ENCODE peak calls at places on chromosomes 16 and 17, in six cellular contexts. One of them, this sample, is unnamed. For H3K27me3, the result is how much of the 10 kb centered on the place peaks cover.

GRCh38 chr17:17944743-17945142 is 27.5 kb downstream of the TOM1L2 start:
- DNase-seq in neuronal stem cell: no peak
- DNase-seq in IMR-90: no peak
- DNase-seq in GM12878: no peak
- DNase-seq in hepatocyte: no peak
- DNase-seq in PC-9: no peak
- DNase-seq in this sample: no peak

GRCh38 chr16:69595127-69596036 is 29.6 kb downstream of the NFAT5 start:
- DNase-seq in neuronal stem cell: no peak
- DNase-seq in IMR-90: peak
- DNase-seq in GM12878: no peak
- DNase-seq in hepatocyte: peak
- DNase-seq in PC-9: peak
- DNase-seq in this sample: peak

GRCh38 chr16:51538707-51539604 is 387.9 kb upstream of the SALL1 start:
- DNase-seq in neuronal stem cell: no peak
- DNase-seq in IMR-90: peak
- DNase-seq in GM12878: no peak
- DNase-seq in hepatocyte: peak
- DNase-seq in PC-9: no peak
- DNase-seq in this sample: peak

GRCh38 chr17:19384723-19385391 is 2.1 kb downstream of the MFAP4 start:
- DNase-seq in neuronal stem cell: no peak
- DNase-seq in IMR-90: peak
- DNase-seq in GM12878: no peak
- DNase-seq in hepatocyte: peak
- DNase-seq in PC-9: no peak
- DNase-seq in this sample: peak

GRCh38 chr16:29315916-29316517 is 90.5 kb downstream of the NPIPB11 start:
- DNase-seq in neuronal stem cell: peak
- DNase-seq in IMR-90: no peak
- DNase-seq in GM12878: no peak
- DNase-seq in hepatocyte: no peak
- DNase-seq in PC-9: no peak
- DNase-seq in this sample: no peak

GRCh38 chr17:6305613-6306360 is 129.1 kb downstream of the AIPL1 start:
- DNase-seq in neuronal stem cell: no peak
- DNase-seq in IMR-90: no peak
- DNase-seq in GM12878: no peak
- DNase-seq in hepatocyte: no peak
- DNase-seq in PC-9: no peak
- DNase-seq in this sample: no peak

GRCh38 chr17:37713028-37713431 is 31.8 kb downstream of the HNF1B start:
- DNase-seq in neuronal stem cell: no peak
- DNase-seq in IMR-90: no peak
- DNase-seq in GM12878: no peak
- DNase-seq in hepatocyte: peak
- DNase-seq in PC-9: no peak
- DNase-seq in this sample: no peak

GRCh38 chr17:62668091-62668804 is 40.8 kb downstream of the MRC2 start:
- DNase-seq in neuronal stem cell: no peak
- DNase-seq in IMR-90: no peak
- DNase-seq in GM12878: no peak
- DNase-seq in hepatocyte: no peak
- DNase-seq in PC-9: no peak
- DNase-seq in this sample: peak

GRCh38 chr16:56356276-56357241 is 68.8 kb downstream of the AMFR start:
- DNase-seq in neuronal stem cell: peak
- DNase-seq in IMR-90: peak
- DNase-seq in GM12878: peak
- DNase-seq in hepatocyte: peak
- DNase-seq in PC-9: peak
- DNase-seq in this sample: peak

GRCh38 chr17:45780921-45781320 is 3.2 kb upstream of the CRHR1 start:
- DNase-seq in neuronal stem cell: no peak
- DNase-seq in IMR-90: no peak
- DNase-seq in GM12878: no peak
- DNase-seq in hepatocyte: no peak
- DNase-seq in PC-9: no peak
- DNase-seq in this sample: no peak

GRCh38 chr17:47846741-47847340 is 4.1 kb downstream of the SP6 start:
- DNase-seq in neuronal stem cell: no peak
- DNase-seq in IMR-90: no peak
- DNase-seq in GM12878: no peak
- DNase-seq in hepatocyte: no peak
- DNase-seq in PC-9: no peak
- DNase-seq in this sample: no peak

GRCh38 chr17:80725532-80725931 is 180.9 kb downstream of the RPTOR start:
- DNase-seq in neuronal stem cell: no peak
- DNase-seq in IMR-90: no peak
- DNase-seq in GM12878: no peak
- DNase-seq in hepatocyte: no peak
- DNase-seq in PC-9: no peak
- DNase-seq in this sample: peak

GRCh38 chr17:75774988-75775668 is 9.5 kb upstream of the UNK start:
- DNase-seq in neuronal stem cell: no peak
- DNase-seq in IMR-90: peak
- DNase-seq in GM12878: no peak
- DNase-seq in hepatocyte: peak
- DNase-seq in PC-9: peak
- DNase-seq in this sample: no peak

GRCh38 chr17:44934745-44935105 is 12.8 kb downstream of the KIF18B start:
- DNase-seq in neuronal stem cell: no peak
- DNase-seq in IMR-90: no peak
- DNase-seq in GM12878: no peak
- DNase-seq in hepatocyte: no peak
- DNase-seq in PC-9: no peak
- DNase-seq in this sample: no peak

GRCh38 chr16:89618114-89618999 is 4.9 kb downstream of the DPEP1 start:
- DNase-seq in neuronal stem cell: no peak
- DNase-seq in IMR-90: no peak
- DNase-seq in GM12878: no peak
- DNase-seq in hepatocyte: no peak
- DNase-seq in PC-9: no peak
- DNase-seq in this sample: no peak

GRCh38 chr17:40218006-40218739 is 931 bp upstream of the WIPF2 start:
- DNase-seq in neuronal stem cell: no peak
- DNase-seq in IMR-90: no peak
- DNase-seq in GM12878: no peak
- DNase-seq in hepatocyte: no peak
- DNase-seq in PC-9: no peak
- DNase-seq in this sample: no peak

GRCh38 chr17:30095507-30096244 is 20.9 kb upstream of the NSRP1 start:
- DNase-seq in neuronal stem cell: peak
- DNase-seq in IMR-90: peak
- DNase-seq in GM12878: peak
- DNase-seq in hepatocyte: peak
- DNase-seq in PC-9: peak
- DNase-seq in this sample: peak

GRCh38 chr16:10828851-10829331 is 10.3 kb upstream of the TVP23A start:
- DNase-seq in neuronal stem cell: no peak
- DNase-seq in IMR-90: peak
- DNase-seq in GM12878: no peak
- DNase-seq in hepatocyte: peak
- DNase-seq in PC-9: no peak
- DNase-seq in this sample: peak

GRCh38 chr17:83080641-83081560 is 1.5 kb downstream of the METRNL start:
- DNase-seq in neuronal stem cell: no peak
- DNase-seq in IMR-90: peak
- DNase-seq in GM12878: no peak
- DNase-seq in hepatocyte: peak
- DNase-seq in PC-9: no peak
- DNase-seq in this sample: peak

GRCh38 chr17:77476006-77476405 is 335.2 kb downstream of the SEC14L1 start:
- DNase-seq in neuronal stem cell: no peak
- DNase-seq in IMR-90: no peak
- DNase-seq in GM12878: no peak
- DNase-seq in hepatocyte: no peak
- DNase-seq in PC-9: no peak
- DNase-seq in this sample: peak

GRCh38 chr16:57127836-57128235 is 35.5 kb downstream of the CPNE2 start:
- DNase-seq in neuronal stem cell: no peak
- DNase-seq in IMR-90: no peak
- DNase-seq in GM12878: no peak
- DNase-seq in hepatocyte: no peak
- DNase-seq in PC-9: no peak
- DNase-seq in this sample: no peak

GRCh38 chr17:74190154-74190553 is 13.3 kb upstream of the RPL38 start:
- DNase-seq in neuronal stem cell: no peak
- DNase-seq in IMR-90: peak
- DNase-seq in GM12878: no peak
- DNase-seq in hepatocyte: peak
- DNase-seq in PC-9: no peak
- DNase-seq in this sample: peak

GRCh38 chr16:86768999-86769398 is 190.7 kb downstream of the FOXL1 start:
- DNase-seq in neuronal stem cell: no peak
- DNase-seq in IMR-90: peak
- DNase-seq in GM12878: peak
- DNase-seq in hepatocyte: peak
- DNase-seq in PC-9: no peak
- DNase-seq in this sample: no peak

GRCh38 chr17:9499041-9499440 is 76.6 kb downstream of the STX8 start:
- DNase-seq in neuronal stem cell: no peak
- DNase-seq in IMR-90: no peak
- DNase-seq in GM12878: no peak
- DNase-seq in hepatocyte: no peak
- DNase-seq in PC-9: no peak
- DNase-seq in this sample: no peak

GRCh38 chr16:53085539-53086450 is 31.0 kb downstream of the CHD9 start:
- DNase-seq in neuronal stem cell: no peak
- DNase-seq in IMR-90: no peak
- DNase-seq in GM12878: no peak
- DNase-seq in hepatocyte: peak
- DNase-seq in PC-9: no peak
- DNase-seq in this sample: peak

GRCh38 chr17:35404360-35404759 is 27.9 kb downstream of the SLFN12 start:
- DNase-seq in neuronal stem cell: no peak
- DNase-seq in IMR-90: peak
- DNase-seq in GM12878: no peak
- DNase-seq in hepatocyte: peak
- DNase-seq in PC-9: peak
- DNase-seq in this sample: no peak

GRCh38 chr16:83095926-83096692 is 469.3 kb downstream of the CDH13 start:
- DNase-seq in neuronal stem cell: no peak
- DNase-seq in IMR-90: peak
- DNase-seq in GM12878: no peak
- DNase-seq in hepatocyte: peak
- DNase-seq in PC-9: no peak
- DNase-seq in this sample: peak

GRCh38 chr17:59311051-59311468 is 20.4 kb upstream of the YPEL2 start:
- DNase-seq in neuronal stem cell: peak
- DNase-seq in IMR-90: peak
- DNase-seq in GM12878: peak
- DNase-seq in hepatocyte: peak
- DNase-seq in PC-9: peak
- DNase-seq in this sample: peak

GRCh38 chr17:72270530-72270929 is 149.7 kb downstream of the SOX9 start:
- DNase-seq in neuronal stem cell: no peak
- DNase-seq in IMR-90: peak
- DNase-seq in GM12878: no peak
- DNase-seq in hepatocyte: no peak
- DNase-seq in PC-9: peak
- DNase-seq in this sample: peak

DNA sequence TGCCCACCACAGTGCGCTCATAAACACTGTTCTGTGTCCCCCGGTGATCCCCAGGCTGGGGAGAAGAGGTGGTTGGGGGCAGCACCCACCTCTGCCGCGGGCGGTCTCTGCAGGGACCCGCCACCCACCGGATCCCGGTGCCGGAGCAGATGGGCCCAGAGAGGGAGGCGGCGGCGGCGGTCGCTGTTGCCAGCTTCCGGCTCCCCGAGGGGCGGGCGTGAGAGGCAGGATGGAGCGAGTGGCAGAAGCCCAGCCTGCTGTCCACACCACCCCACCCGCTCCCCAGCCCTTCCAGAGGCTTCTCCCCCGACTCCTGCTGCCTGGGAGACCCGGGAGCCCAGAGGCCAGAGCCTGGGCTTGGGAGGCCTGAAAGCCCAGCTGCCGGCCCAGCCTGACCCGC is 142.6 kb upstream of the CIBAR2 start:
- DNase-seq in neuronal stem cell: no peak
- DNase-seq in IMR-90: no peak
- DNase-seq in GM12878: no peak
- DNase-seq in hepatocyte: no peak
- DNase-seq in PC-9: no peak
- DNase-seq in this sample: no peak
- H3K27me3 ChIP-seq in neuronal stem cell: under half
- H3K27me3 ChIP-seq in IMR-90: under half
- H3K27me3 ChIP-seq in GM12878: under half
- H3K27me3 ChIP-seq in hepatocyte: under half
- H3K27me3 ChIP-seq in PC-9: under half
- H3K27me3 ChIP-seq in this sample: under half

GRCh38 chr17:82004485-82005455 is 17.9 kb downstream of the CENPX start:
- DNase-seq in neuronal stem cell: no peak
- DNase-seq in IMR-90: no peak
- DNase-seq in GM12878: no peak
- DNase-seq in hepatocyte: no peak
- DNase-seq in PC-9: no peak
- DNase-seq in this sample: no peak

GRCh38 chr17:82000803-82001649 is 21.7 kb downstream of the CENPX start:
- DNase-seq in neuronal stem cell: no peak
- DNase-seq in IMR-90: no peak
- DNase-seq in GM12878: no peak
- DNase-seq in hepatocyte: no peak
- DNase-seq in PC-9: no peak
- DNase-seq in this sample: no peak

GRCh38 chr17:82005701-82006348 is 16.9 kb downstream of the CENPX start:
- DNase-seq in neuronal stem cell: no peak
- DNase-seq in IMR-90: no peak
- DNase-seq in GM12878: no peak
- DNase-seq in hepatocyte: no peak
- DNase-seq in PC-9: no peak
- DNase-seq in this sample: no peak

GRCh38 chr17:82001657-82002056 is 21.0 kb downstream of the CENPX start:
- DNase-seq in neuronal stem cell: no peak
- DNase-seq in IMR-90: no peak
- DNase-seq in GM12878: no peak
- DNase-seq in hepatocyte: no peak
- DNase-seq in PC-9: no peak
- DNase-seq in this sample: no peak

GRCh38 chr17:82003411-82004381 is 19.0 kb downstream of the CENPX start:
- DNase-seq in neuronal stem cell: no peak
- DNase-seq in IMR-90: peak
- DNase-seq in GM12878: no peak
- DNase-seq in hepatocyte: peak
- DNase-seq in PC-9: peak
- DNase-seq in this sample: peak
- H3K4me2 ChIP-seq in neuronal stem cell: no peak
- H3K4me2 ChIP-seq in IMR-90: peak
- H3K4me2 ChIP-seq in GM12878: no peak
- H3K4me2 ChIP-seq in hepatocyte: peak
- H3K4me2 ChIP-seq in PC-9: peak
- H3K4me2 ChIP-seq in this sample: peak

GRCh38 chr17:78864117-78864516 is 23.5 kb upstream of the USP36 start:
- DNase-seq in neuronal stem cell: no peak
- DNase-seq in IMR-90: no peak
- DNase-seq in GM12878: no peak
- DNase-seq in hepatocyte: no peak
- DNase-seq in PC-9: no peak
- DNase-seq in this sample: no peak
- H3K27me3 ChIP-seq in neuronal stem cell: under half
- H3K27me3 ChIP-seq in IMR-90: under half
- H3K27me3 ChIP-seq in GM12878: under half
- H3K27me3 ChIP-seq in hepatocyte: under half
- H3K27me3 ChIP-seq in PC-9: under half
- H3K27me3 ChIP-seq in this sample: under half

GRCh38 chr16:8865145-8865882 is 3.5 kb downstream of the CARHSP1 start:
- DNase-seq in neuronal stem cell: no peak
- DNase-seq in IMR-90: no peak
- DNase-seq in GM12878: no peak
- DNase-seq in hepatocyte: no peak
- DNase-seq in PC-9: no peak
- DNase-seq in this sample: no peak
- H3K4me2 ChIP-seq in neuronal stem cell: no peak
- H3K4me2 ChIP-seq in IMR-90: no peak
- H3K4me2 ChIP-seq in GM12878: peak
- H3K4me2 ChIP-seq in hepatocyte: peak
- H3K4me2 ChIP-seq in PC-9: peak
- H3K4me2 ChIP-seq in this sample: peak

This sample was measured in GM23248.